ENCODE peak calls at places on chromosome 2, in four cellular contexts. J, X, H and T are unnamed samples.

GRCh38 chr2:227876536-227876882 is 5.1 kb downstream of the DAW1 start:
- DNase-seq in J (no peak), X (peak; percentile 78), H (no peak), T (no peak)

GRCh38 chr2:150462772-150463171 is 24.7 kb downstream of the RND3 start:
- DNase-seq in J (no peak), H (no peak), X (no peak), T (no peak)

GRCh38 chr2:56191617-56192016 is 7.8 kb downstream of the CCDC85A start:
- DNase-seq in H (no peak), J (peak; percentile 19), X (peak; percentile 71), T (peak; percentile 34)

GRCh38 chr2:237733677-237734300 is 64.8 kb upstream of the RBM44 start:
- DNase-seq in H (no peak), J (no peak), X (no peak), T (no peak)

GRCh38 chr2:85308951-85309555 is 18.7 kb downstream of the TGOLN2 start:
- DNase-seq in X (no peak), H (no peak), J (no peak), T (peak; percentile 73)

GRCh38 chr2:59684101-59684770 is 869.2 kb downstream of the BCL11A start:
- DNase-seq in X (no peak), H (no peak), J (no peak), T (no peak)

GRCh38 chr2:112147382-112147781 is 9.2 kb downstream of the FBLN7 start:
- DNase-seq in J (no peak), H (no peak), X (no peak), T (no peak)

GRCh38 chr2:154706660-154707059 is 8.2 kb downstream of the KCNJ3 start:
- DNase-seq in J (no peak), H (no peak), X (no peak), T (no peak)

GRCh38 chr2:3236300-3236699 is 141.3 kb downstream of the EIPR1 start:
- DNase-seq in H (no peak), J (no peak), X (no peak), T (no peak)

GRCh38 chr2:2740238-2740775 is 409.2 kb upstream of the MYT1L start:
- DNase-seq in X (no peak), J (no peak), H (no peak), T (no peak)

GRCh38 chr2:45909677-45910191 is 258.3 kb downstream of the PRKCE start:
- DNase-seq in X (no peak), H (no peak), J (no peak), T (peak; percentile 15)

GRCh38 chr2:205936446-205936845 is 149.5 kb downstream of the INO80D start:
- DNase-seq in X (no peak), J (no peak), H (no peak), T (no peak)

GRCh38 chr2:205930209-205930608 is 155.8 kb downstream of the INO80D start:
- DNase-seq in J (no peak), H (no peak), X (no peak), T (no peak)

GRCh38 chr2:205931388-205931787 is 154.6 kb downstream of the INO80D start:
- DNase-seq in H (no peak), X (no peak), J (no peak), T (peak; percentile 30)

GRCh38 chr2:205937193-205937592 is 148.8 kb downstream of the INO80D start:
- DNase-seq in X (no peak), H (no peak), J (no peak), T (no peak)

GRCh38 chr2:205934443-205934842 is 151.5 kb downstream of the INO80D start:
- DNase-seq in H (no peak), J (no peak), X (peak; percentile 54), T (peak; percentile 30)
- TF ChIP-seq MYC in H (no peak), J (no peak), X (no peak), T (no peak)

DNA sequence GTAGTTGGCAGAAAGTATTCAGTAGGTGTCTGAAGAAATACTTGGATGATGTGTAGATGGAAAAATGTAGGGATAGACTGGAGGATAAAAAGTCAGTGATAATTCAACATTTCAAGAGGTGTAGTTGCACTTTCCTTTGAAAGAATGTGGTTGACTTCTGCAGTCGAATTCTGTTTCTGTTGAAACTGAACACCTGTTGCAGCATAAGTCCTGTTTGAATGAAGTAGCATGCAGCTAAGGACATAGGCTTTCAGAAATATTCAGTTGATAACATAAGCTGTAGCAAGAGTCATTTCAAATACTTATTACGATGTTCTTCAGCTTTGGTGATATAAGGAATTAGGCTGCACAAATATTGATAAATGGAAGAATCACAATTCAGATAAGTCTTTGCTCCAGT is 337.9 kb upstream of the LRRTM1 start:
- DNase-seq in X (no peak), J (no peak), H (no peak), T (no peak)
- TF ChIP-seq CTCF in X (no peak), J (no peak), H (no peak), T (no peak)

GRCh38 chr2:82344670-82345069 is 2040.1 kb upstream of the LRRTM1 start:
- DNase-seq in H (no peak), J (peak; percentile 5), X (peak; percentile 18), T (no peak)
- TF ChIP-seq MYC in H (no peak), J (no peak), X (no peak), T (no peak)

GRCh38 chr2:181430406-181431199 is 26.6 kb upstream of the ITGA4 start:
- DNase-seq in J (peak; percentile 3), H (no peak), X (peak; percentile 9), T (peak; percentile 82)
- TF ChIP-seq CTCF in J (no peak), H (peak; percentile 18), X (no peak), T (peak; percentile 59)

DNA sequence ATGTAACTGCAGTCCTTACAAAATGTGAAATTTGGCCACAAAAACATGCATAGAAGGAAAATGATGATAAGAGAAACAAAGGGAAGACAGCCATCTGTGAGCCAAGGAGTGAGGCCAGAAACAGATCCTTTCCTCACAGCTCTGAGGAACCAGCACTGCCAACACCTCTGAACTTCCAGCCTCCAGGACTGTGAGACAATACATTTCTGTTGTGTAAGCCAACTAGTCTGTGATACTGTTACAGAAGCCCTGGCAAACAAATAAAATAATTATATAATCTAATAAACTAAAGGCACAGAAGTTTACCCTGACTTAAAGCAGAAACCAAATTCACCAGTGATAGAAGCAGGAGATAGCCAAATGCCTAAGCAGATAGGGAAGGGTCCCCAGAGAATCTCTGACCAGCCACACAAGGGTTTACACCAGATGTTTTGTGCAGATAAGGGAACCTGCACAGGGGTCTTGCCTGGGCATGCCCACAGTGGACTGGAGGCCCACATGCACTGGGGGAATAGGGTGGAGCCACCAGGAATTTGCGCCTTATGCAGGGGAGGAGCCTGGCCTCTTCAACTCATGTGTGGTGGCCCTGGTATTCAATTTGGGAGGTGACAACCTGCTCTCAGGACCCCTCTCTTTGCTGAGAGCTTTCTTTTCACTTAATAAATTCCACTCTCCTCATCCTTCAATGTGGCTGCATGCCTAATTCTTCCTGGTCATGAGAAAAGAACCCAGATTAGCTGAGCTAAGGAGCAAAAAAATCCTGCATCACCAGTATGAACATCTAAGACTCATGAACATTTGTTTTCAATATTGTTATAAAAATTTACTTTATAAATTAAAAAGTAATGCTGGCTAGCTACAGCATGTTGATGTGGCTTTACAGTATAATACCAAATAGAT is 3.8 kb upstream of the GCC2 start:
- DNase-seq in H (no peak), X (peak; percentile 23), J (peak; percentile 70), T (peak; percentile 75)
- TF ChIP-seq MYC in H (no peak), X (no peak), J (no peak), T (no peak)